ENCODE peak calls at places on chromosome 13, in six cellular contexts. F is astrocyte of the spinal cord, R is psoas muscle, W is Peyer's patch, S is Panc1, T is PC-9. K is an unnamed sample.
A peak's percentile ranks its signal among the peaks of the same experiment; 100 is the strongest.

GRCh38 chr13:87274209-87274819 is 396.9 kb upstream of the SLITRK5 start:
- DNase-seq in F (peak; percentile 70), R (no peak), W (peak; percentile 52), S (no peak), T (peak; percentile 32), K (peak; percentile 53)

GRCh38 chr13:34469212-34469983 is 472.7 kb upstream of the NBEA start:
- DNase-seq in F (peak; percentile 27), R (no peak), W (no peak), S (no peak), T (peak; percentile 18), K (no peak)

GRCh38 chr13:89113744-89114143 is 1442.6 kb downstream of the SLITRK5 start:
- DNase-seq in F (no peak), R (no peak), W (no peak), S (no peak), T (no peak), K (no peak)

GRCh38 chr13:73092831-73093230 is 34.0 kb downstream of the KLF5 start:
- DNase-seq in F (no peak), R (no peak), W (no peak), S (no peak), T (no peak), K (no peak)

GRCh38 chr13:75165543-75166230 is 316.3 kb downstream of the TBC1D4 start:
- DNase-seq in F (no peak), R (no peak), W (no peak), S (no peak), T (no peak), K (no peak)

GRCh38 chr13:95301135-95301946 is at the start of gene ABCC4:
- DNase-seq in F (peak; percentile 68), R (peak; percentile 78), W (peak; percentile 75), S (peak; percentile 25), T (peak; percentile 76), K (peak; percentile 52)

GRCh38 chr13:89695343-89696257 is 1651.9 kb upstream of the MIR17HG start:
- DNase-seq in F (peak; percentile 61), R (no peak), W (no peak), S (peak; percentile 22), T (peak; percentile 9), K (peak; percentile 10)

GRCh38 chr13:108332791-108333190 is 63.3 kb downstream of the TNFSF13B start:
- DNase-seq in F (no peak), R (no peak), W (no peak), S (no peak), T (no peak), K (no peak)

GRCh38 chr13:111900390-111901180 is 166.4 kb upstream of the SOX1 start:
- DNase-seq in F (no peak), R (no peak), W (no peak), S (no peak), T (no peak), K (no peak)

GRCh38 chr13:103430368-103430767 is 364.2 kb upstream of the SLC10A2 start:
- DNase-seq in F (no peak), R (no peak), W (no peak), S (no peak), T (no peak), K (no peak)

GRCh38 chr13:97205971-97206370 is 16.2 kb upstream of the MBNL2 start:
- DNase-seq in F (no peak), R (no peak), W (no peak), S (no peak), T (no peak), K (no peak)

GRCh38 chr13:57631607-57632275 is at the start of gene PCDH17:
- DNase-seq in F (peak; percentile 60), R (peak; percentile 53), W (no peak), S (no peak), T (no peak), K (peak; percentile 2)

GRCh38 chr13:100022798-100023197 is 41.2 kb downstream of the ZIC2 start:
- DNase-seq in F (no peak), R (no peak), W (no peak), S (no peak), T (no peak), K (no peak)

DNA sequence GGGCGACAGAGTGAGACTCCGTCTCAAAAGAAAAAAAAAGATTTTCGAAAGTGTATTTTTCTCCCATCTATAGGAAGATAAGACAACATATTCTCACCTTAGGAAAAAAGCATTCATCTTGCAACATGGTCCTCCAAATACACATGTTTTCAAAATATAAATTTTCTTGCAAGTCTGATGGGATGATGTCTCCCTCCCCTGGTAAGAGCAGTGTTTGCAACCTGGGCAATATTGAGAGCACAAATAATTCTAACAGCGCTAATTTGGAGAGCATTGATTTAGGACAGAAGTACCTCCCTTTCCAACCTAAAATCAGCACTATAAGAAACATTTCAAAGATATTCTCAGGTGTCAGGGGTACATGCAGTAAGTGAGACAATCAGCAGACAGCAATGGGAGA is 61.0 kb upstream of the SHISA2 start:
- DNase-seq in F (no peak), R (no peak), W (no peak), S (no peak), T (no peak), K (no peak)
- TF ChIP-seq CTCF in F (peak; percentile 32), R (no peak), W (no peak), S (peak; percentile 36), T (peak; percentile 54), K (no peak)

GRCh38 chr13:39350461-39350881 is 252.5 kb downstream of the LHFPL6 start:
- DNase-seq in F (no peak), R (no peak), W (no peak), S (no peak), T (no peak), K (no peak)
- TF ChIP-seq CTCF in F (no peak), R (no peak), W (no peak), S (no peak), T (no peak), K (no peak)

GRCh38 chr13:26971990-26972888 is 199.4 kb downstream of the USP12 start:
- DNase-seq in F (peak; percentile 16), R (no peak), W (peak; percentile 82), S (no peak), T (peak; percentile 32), K (peak; percentile 59)
- TF ChIP-seq CTCF in F (peak; percentile 55), R (no peak), W (no peak), S (peak; percentile 85), T (peak; percentile 61), K (no peak)

DNA sequence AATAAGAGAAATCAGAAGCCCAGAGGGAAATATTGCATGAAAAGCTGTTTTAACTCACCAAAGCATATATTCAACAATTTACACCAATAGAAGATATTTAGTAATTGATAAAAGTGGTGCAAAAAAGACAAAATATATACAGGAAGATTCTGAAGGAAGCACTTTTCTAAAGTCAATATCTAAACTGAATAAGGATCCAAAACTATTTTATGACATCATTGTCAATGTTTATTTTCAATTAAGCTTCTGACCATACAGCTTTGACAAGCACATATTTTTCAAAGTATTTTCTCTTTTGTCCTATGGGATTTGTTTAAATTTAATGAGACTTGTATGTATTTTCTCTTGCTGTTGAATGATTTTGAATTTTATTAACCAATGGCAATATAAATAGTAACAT is 1716.1 kb downstream of the OLFM4 start:
- DNase-seq in F (no peak), R (no peak), W (no peak), S (no peak), T (no peak), K (no peak)
- TF ChIP-seq CTCF in F (no peak), R (no peak), W (no peak), S (no peak), T (no peak), K (no peak)

K was measured in activated CD8-positive, alpha-beta T cell treated with anti-CD3 and anti-CD28 coated beads for 36 hours.